ENCODE peak calls at places on chromosomes 11 and 22, in four cellular contexts. I is naive thymus-derived CD4-positive, alpha-beta T cell; E is adrenal gland; T is astrocyte of the cerebellum. M is an unnamed sample.
A peak's percentile ranks its signal among the peaks of the same experiment; 100 is the strongest.

GRCh38 chr22:46262449-46263207 is 515 bp downstream of the PKDREJ start:
- DNase-seq in I (no peak), E (peak; percentile 58), T (no peak), M (no peak)

GRCh38 chr11:128328955-128329551 is 258.3 kb downstream of the ETS1 start:
- DNase-seq in I (no peak), E (peak; percentile 22), T (no peak), M (no peak)

GRCh38 chr11:114059278-114059983 is at the start of gene ZBTB16:
- DNase-seq in I (peak; percentile 39), E (peak; percentile 92), T (peak; percentile 44), M (no peak)

GRCh38 chr11:28144808-28145207 is 36.6 kb downstream of the METTL15 start:
- DNase-seq in I (no peak), E (no peak), T (peak; percentile 82), M (no peak)

GRCh38 chr11:121231576-121232278 is 60.8 kb upstream of the SC5D start:
- DNase-seq in I (no peak), E (no peak), T (no peak), M (no peak)

GRCh38 chr11:77467993-77468392 is 5.9 kb downstream of the PAK1 start:
- DNase-seq in I (no peak), E (no peak), T (no peak), M (no peak)

GRCh38 chr11:64747961-64748715 is 4.2 kb upstream of the RASGRP2 start:
- DNase-seq in I (no peak), E (no peak), T (no peak), M (no peak)

GRCh38 chr11:8871283-8871775 is 39.7 kb upstream of the AKIP1 start:
- DNase-seq in I (no peak), E (peak; percentile 60), T (peak; percentile 90), M (no peak)

GRCh38 chr11:69605737-69606526 is 35.0 kb upstream of the CCND1 start:
- DNase-seq in I (no peak), E (no peak), T (no peak), M (no peak)

GRCh38 chr11:76590631-76590950 is 80.0 kb downstream of the LRRC32 start:
- DNase-seq in I (no peak), E (no peak), T (no peak), M (no peak)

GRCh38 chr11:35736952-35737351 is 74.4 kb downstream of the TRIM44 start:
- DNase-seq in I (no peak), E (no peak), T (no peak), M (no peak)

GRCh38 chr11:36160115-36160514 is 129.1 kb downstream of the COMMD9 start:
- DNase-seq in I (no peak), E (no peak), T (no peak), M (no peak)

GRCh38 chr22:44988671-44989070 is 21.1 kb downstream of the PHF21B start:
- DNase-seq in I (no peak), E (no peak), T (no peak), M (no peak)

GRCh38 chr11:72015511-72016061 is 16.9 kb downstream of the IL18BP start:
- DNase-seq in I (no peak), E (no peak), T (no peak), M (no peak)

GRCh38 chr22:31490496-31490925 is 869 bp upstream of the EIF4ENIF1 start:
- DNase-seq in I (peak; percentile 29), E (peak; percentile 53), T (peak; percentile 31), M (peak; percentile 80)

GRCh38 chr11:60127311-60127811 is 38.9 kb downstream of the MS4A2 start:
- DNase-seq in I (no peak), E (no peak), T (no peak), M (no peak)

GRCh38 chr11:16096336-16096735 is 260.0 kb downstream of the SOX6 start:
- DNase-seq in I (no peak), E (no peak), T (no peak), M (no peak)

GRCh38 chr11:107702109-107702660 is 9.7 kb downstream of the SLN start:
- DNase-seq in I (no peak), E (no peak), T (no peak), M (no peak)

GRCh38 chr22:39088688-39089032 is 8.4 kb upstream of the APOBEC3H start:
- DNase-seq in I (no peak), E (no peak), T (no peak), M (no peak)

GRCh38 chr11:117794772-117795629 is 2.0 kb downstream of the DSCAML1 start:
- DNase-seq in I (no peak), E (no peak), T (no peak), M (no peak)

GRCh38 chr11:117239295-117239694 is 6.8 kb downstream of the RNF214 start:
- DNase-seq in I (no peak), E (no peak), T (peak; percentile 47), M (no peak)

GRCh38 chr11:72239849-72240460 is 4.0 kb downstream of the PHOX2A start:
- DNase-seq in I (no peak), E (no peak), T (no peak), M (no peak)

GRCh38 chr11:128802358-128802981 is 64.6 kb downstream of the KCNJ1 start:
- DNase-seq in I (no peak), E (no peak), T (no peak), M (no peak)

GRCh38 chr11:2789791-2790580 is 90.2 kb upstream of the KCNQ1OT1 start:
- DNase-seq in I (no peak), E (peak; percentile 9), T (no peak), M (no peak)

GRCh38 chr11:9566561-9567063 is 6.9 kb upstream of the WEE1 start:
- DNase-seq in I (no peak), E (no peak), T (no peak), M (no peak)

GRCh38 chr11:2944953-2945756 is 15.9 kb upstream of the PHLDA2 start:
- DNase-seq in I (no peak), E (peak; percentile 80), T (peak; percentile 90), M (no peak)

GRCh38 chr11:74195828-74196227 is 24.7 kb downstream of the PPME1 start:
- DNase-seq in I (no peak), E (no peak), T (no peak), M (no peak)

GRCh38 chr11:58902881-58903280 is 36.4 kb upstream of the GLYATL1 start:
- DNase-seq in I (no peak), E (no peak), T (no peak), M (no peak)

GRCh38 chr11:58907780-58908179 is 31.5 kb upstream of the GLYATL1 start:
- DNase-seq in I (no peak), E (no peak), T (no peak), M (no peak)

GRCh38 chr11:58900479-58901420 is 38.5 kb upstream of the GLYATL1 start:
- DNase-seq in I (peak; percentile 15), E (peak; percentile 69), T (peak; percentile 66), M (peak; percentile 45)

GRCh38 chr11:58905716-58906547 is 33.4 kb upstream of the GLYATL1 start:
- DNase-seq in I (no peak), E (peak; percentile 31), T (peak; percentile 83), M (no peak)

GRCh38 chr11:58905141-58905715 is 34.1 kb upstream of the GLYATL1 start:
- DNase-seq in I (no peak), E (no peak), T (no peak), M (no peak)
- H3K4me3 ChIP-seq in I (no peak overlapping the region), E (no peak overlapping the region), T (peak overlapping the region; percentile 69), M (no peak overlapping the region)

GRCh38 chr11:18723991-18724390 is 2.0 kb downstream of the IGSF22 start:
- DNase-seq in I (no peak), E (no peak), T (no peak), M (no peak)

GRCh38 chr11:18720811-18721575 is 5.0 kb downstream of the IGSF22 start:
- DNase-seq in I (peak; percentile 64), E (peak; percentile 74), T (no peak), M (no peak)

GRCh38 chr11:18721576-18722292 is 4.3 kb downstream of the IGSF22 start:
- DNase-seq in I (peak; percentile 31), E (peak; percentile 40), T (no peak), M (no peak)

GRCh38 chr11:18722293-18722637 is 3.7 kb downstream of the IGSF22 start:
- DNase-seq in I (no peak), E (no peak), T (no peak), M (no peak)

GRCh38 chr11:18720086-18720810 is 5.7 kb downstream of the IGSF22 start:
- DNase-seq in I (no peak), E (no peak), T (no peak), M (no peak)
- H3K4me3 ChIP-seq in I (peak overlapping the region; percentile 72), E (no peak overlapping the region), T (no peak overlapping the region), M (no peak overlapping the region)

GRCh38 chr22:36360871-36361383 is 26.8 kb downstream of the MYH9 start:
- DNase-seq in I (no peak), E (no peak), T (no peak), M (no peak)
- H3K4me3 ChIP-seq in I (no peak overlapping the region), E (no peak overlapping the region), T (no peak overlapping the region), M (no peak overlapping the region)

DNA sequence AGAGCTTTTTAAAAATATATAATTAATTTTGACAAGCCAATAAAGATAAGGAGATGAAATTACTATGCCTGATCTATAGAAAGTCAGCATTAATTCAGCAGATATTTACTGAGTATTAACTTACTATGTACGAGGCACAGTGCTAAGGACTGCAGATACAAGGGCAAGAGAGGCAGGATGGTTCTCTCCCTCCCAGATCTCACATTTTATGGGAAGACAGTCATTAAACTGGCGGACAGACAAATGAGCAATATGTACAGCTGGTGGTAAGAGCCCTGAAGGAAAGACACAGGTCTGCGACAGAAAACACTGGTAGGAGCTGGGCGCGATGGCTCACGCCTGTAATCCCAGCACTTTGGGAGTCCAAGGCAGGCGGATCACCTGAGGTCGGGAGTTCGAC is 36.8 kb downstream of the MCHR1 start:
- DNase-seq in I (no peak), E (no peak), T (no peak), M (no peak)
- H3K4me3 ChIP-seq in I (no peak overlapping the region), E (no peak overlapping the region), T (no peak overlapping the region), M (no peak overlapping the region)

M was measured in Jurkat, Clone E6-1.